ENCODE peak calls at places on chromosome 9, in nine cellular contexts. Y is iris pigment epithelial cell; T is stimulated activated CD4-positive, alpha-beta T cell treated with anti-CD3 and anti-CD28 coated beads, Interleukin-2, amount 100 ng/mL, for 48 hours; R is activated T-cell treated with anti-CD3 and anti-CD28 coated beads for 48 hours; W is NCI-H446 treated with DMSO at 0.1 percent for 48 hours; V is choroid plexus epithelial cell; O is T-helper 2 cell; F is heart right ventricle; Q is posterior vena cava. J is an unnamed sample.

GRCh38 chr9:110288503-110288902 is 32.2 kb upstream of the TXN start:
- DNase-seq in F (no peak), R (no peak), W (no peak), T (no peak), Q (no peak), Y (no peak), V (no peak), O (no peak), J (no peak)

GRCh38 chr9:108565651-108566378 is 290.0 kb downstream of the ACTL7B start:
- DNase-seq in V (peak; percentile 93), W (peak; percentile 21), F (no peak), Y (peak; percentile 80), Q (no peak), T (peak; percentile 6), R (no peak), O (no peak), J (peak; percentile 73)

GRCh38 chr9:123338710-123339665 is 17.0 kb upstream of the CRB2 start:
- DNase-seq in O (peak; percentile 45), R (peak; percentile 73), T (peak; percentile 63), F (peak; percentile 34), W (no peak), V (peak; percentile 44), Q (no peak), Y (peak; percentile 25), J (no peak)

GRCh38 chr9:76658510-76659231 is 105.6 kb upstream of the PCA3 start:
- DNase-seq in V (peak; percentile 92), O (no peak), Q (no peak), F (no peak), Y (peak; percentile 83), R (no peak), T (no peak), W (no peak), J (no peak)

GRCh38 chr9:131037336-131038255 is 28.6 kb downstream of the LAMC3 start:
- DNase-seq in Y (no peak), T (no peak), V (peak; percentile 13), Q (peak; percentile 61), W (no peak), R (no peak), O (no peak), F (no peak), J (no peak)

GRCh38 chr9:26245072-26245471 is 566.8 kb upstream of the TUSC1 start:
- DNase-seq in R (no peak), Y (no peak), V (no peak), Q (no peak), W (no peak), O (no peak), F (no peak), T (no peak), J (no peak)

GRCh38 chr9:78507008-78507407 is 210.1 kb downstream of the PSAT1 start:
- DNase-seq in W (no peak), T (no peak), F (no peak), R (no peak), O (no peak), V (no peak), Q (no peak), Y (no peak), J (no peak)

GRCh38 chr9:83474631-83475030 is 63.6 kb downstream of the FRMD3 start:
- DNase-seq in F (no peak), Y (no peak), T (no peak), O (no peak), W (no peak), Q (no peak), R (no peak), V (no peak), J (no peak)

GRCh38 chr9:75871624-75872023 is 18.8 kb upstream of the PCSK5 start:
- DNase-seq in T (no peak), F (no peak), W (no peak), R (no peak), V (no peak), Q (no peak), Y (no peak), O (no peak), J (no peak)

GRCh38 chr9:36871606-36872005 is 162.5 kb downstream of the PAX5 start:
- DNase-seq in W (no peak), Q (peak; percentile 24), F (no peak), V (no peak), T (no peak), R (no peak), Y (no peak), O (no peak), J (no peak)

GRCh38 chr9:134466869-134467616 is 140.8 kb downstream of the RXRA start:
- DNase-seq in F (no peak), V (no peak), W (no peak), O (no peak), Q (no peak), R (no peak), T (no peak), Y (no peak), J (no peak)

GRCh38 chr9:33695299-33695698 is 100.1 kb upstream of the PRSS3 start:
- DNase-seq in T (no peak), V (no peak), R (no peak), Q (no peak), O (no peak), F (no peak), Y (no peak), W (no peak), J (no peak)

GRCh38 chr9:19493174-19493811 is 84.5 kb downstream of the ACER2 start:
- DNase-seq in Q (peak; percentile 94), Y (peak; percentile 81), W (peak; percentile 77), R (no peak), V (peak; percentile 73), O (no peak), F (peak; percentile 79), T (peak; percentile 43), J (no peak)

GRCh38 chr9:112224401-112225289 is 49.5 kb upstream of the SUSD1 start:
- DNase-seq in F (no peak), T (no peak), W (no peak), V (peak; percentile 53), Q (no peak), O (no peak), R (no peak), Y (peak; percentile 76), J (no peak)

GRCh38 chr9:110531776-110532175 is 47.8 kb downstream of the SVEP1 start:
- DNase-seq in O (no peak), F (no peak), Q (no peak), T (no peak), W (peak; percentile 33), V (no peak), Y (no peak), R (no peak), J (no peak)

GRCh38 chr9:87592554-87593394 is 95.1 kb downstream of the DAPK1 start:
- DNase-seq in O (no peak), W (no peak), F (peak; percentile 70), Q (peak; percentile 87), R (no peak), T (no peak), Y (peak; percentile 79), V (peak; percentile 72), J (no peak)

GRCh38 chr9:37197158-37198033 is 77.0 kb downstream of the ZCCHC7 start:
- DNase-seq in V (peak; percentile 57), T (no peak), F (no peak), O (no peak), R (no peak), Y (peak; percentile 71), Q (no peak), W (no peak), J (no peak)

GRCh38 chr9:116008278-116008677 is 145.3 kb upstream of the PAPPA start:
- DNase-seq in R (no peak), Q (no peak), Y (peak; percentile 48), T (no peak), W (no peak), F (no peak), V (peak; percentile 48), O (no peak), J (no peak)

GRCh38 chr9:27529316-27530278 is at the start of gene MOB3B:
- DNase-seq in O (peak; percentile 67), T (peak; percentile 80), W (no peak), V (peak; percentile 76), F (peak; percentile 88), Q (peak; percentile 95), R (peak; percentile 76), Y (peak; percentile 65), J (no peak)

GRCh38 chr9:106203832-106204516 is 509.6 kb downstream of the TMEM38B start:
- DNase-seq in T (no peak), W (no peak), V (no peak), Y (no peak), O (no peak), F (no peak), Q (no peak), R (no peak), J (no peak)

GRCh38 chr9:3549243-3549642 is 23.4 kb upstream of the RFX3 start:
- DNase-seq in R (no peak), O (no peak), F (no peak), Y (no peak), Q (no peak), T (no peak), V (no peak), W (no peak), J (no peak)

GRCh38 chr9:13034696-13035006 is 244.8 kb downstream of the MPDZ start:
- DNase-seq in O (no peak), W (no peak), F (no peak), T (no peak), V (peak; percentile 24), Q (no peak), R (no peak), Y (no peak), J (no peak)

GRCh38 chr9:73239868-73240267 is 88.2 kb downstream of the ANXA1 start:
- DNase-seq in Q (no peak), V (peak; percentile 21), O (no peak), T (no peak), F (no peak), W (no peak), R (no peak), Y (peak; percentile 53), J (no peak)

GRCh38 chr9:75797181-75797580 is 93.3 kb upstream of the PCSK5 start:
- DNase-seq in T (no peak), O (no peak), W (no peak), R (no peak), V (no peak), Y (no peak), Q (no peak), F (no peak), J (no peak)

GRCh38 chr9:6764570-6765334 is 7.0 kb downstream of the KDM4C start:
- DNase-seq in Y (no peak), T (no peak), R (no peak), V (no peak), F (no peak), Q (no peak), W (no peak), O (no peak), J (no peak)

GRCh38 chr9:89352451-89352850 is 34.2 kb downstream of the SECISBP2 start:
- DNase-seq in Q (no peak), Y (no peak), R (no peak), F (no peak), O (no peak), W (no peak), T (no peak), V (no peak), J (no peak)

GRCh38 chr9:87464110-87464991 is 33.3 kb upstream of the DAPK1 start:
- DNase-seq in Q (no peak), T (no peak), R (peak; percentile 25), Y (no peak), F (no peak), V (peak; percentile 2), O (no peak), W (no peak), J (no peak)

GRCh38 chr9:129486496-129487306 is 134.2 kb downstream of the C9orf50 start:
- DNase-seq in R (no peak), W (no peak), F (peak; percentile 80), Q (peak; percentile 97), T (no peak), Y (peak; percentile 52), V (peak; percentile 46), O (no peak), J (no peak)

GRCh38 chr9:131583342-131583645 is 38.0 kb downstream of the PRRT1B start:
- DNase-seq in V (no peak), Y (no peak), W (no peak), O (no peak), T (no peak), Q (no peak), F (no peak), R (no peak), J (no peak)

GRCh38 chr9:123471843-123472570 is 116.0 kb downstream of the CRB2 start:
- DNase-seq in V (no peak), T (no peak), Y (no peak), Q (peak; percentile 59), W (no peak), R (no peak), F (no peak), O (no peak), J (no peak)

GRCh38 chr9:33234511-33235467 is 5.2 kb upstream of the SPINK4 start:
- DNase-seq in V (peak; percentile 59), Q (no peak), T (no peak), F (no peak), R (no peak), O (no peak), Y (peak; percentile 76), W (no peak), J (no peak)

J was measured in keratinocyte.